ENCODE peak calls at places on chromosomes 7 and 10, in four cellular contexts. R is tibial nerve, W is heart left ventricle, N is A549. Z is an unnamed sample.

GRCh38 chr10:92789067-92789466 is 59.3 kb upstream of the EXOC6 start:
- DNase-seq in R (no peak), W (no peak), N (no peak), Z (no peak)

GRCh38 chr10:100209303-100209702 is 20.1 kb downstream of the CHUK start:
- DNase-seq in R (no peak), W (no peak), N (no peak), Z (no peak)

GRCh38 chr7:150621376-150621775 is 10.8 kb downstream of the GIMAP6 start:
- DNase-seq in R (no peak), W (no peak), N (no peak), Z (no peak)

GRCh38 chr10:113020838-113021237 is 70.8 kb downstream of the TCF7L2 start:
- DNase-seq in R (no peak), W (no peak), N (no peak), Z (peak; percentile 38)

GRCh38 chr7:46165281-46165680 is 244.2 kb upstream of the IGFBP3 start:
- DNase-seq in R (no peak), W (no peak), N (no peak), Z (no peak)

GRCh38 chr7:41053830-41054229 is 649.1 kb downstream of the INHBA start:
- DNase-seq in R (no peak), W (no peak), N (no peak), Z (no peak)

GRCh38 chr10:22821501-22821900 is 106.4 kb upstream of the ARMC3 start:
- DNase-seq in R (no peak), W (no peak), N (no peak), Z (no peak)

GRCh38 chr10:94627511-94627910 is 56.0 kb upstream of the CYP2C18 start:
- DNase-seq in R (no peak), W (no peak), N (no peak), Z (no peak)

GRCh38 chr10:9035355-9035754 is 980.9 kb downstream of the GATA3 start:
- DNase-seq in R (no peak), W (no peak), N (no peak), Z (no peak)

GRCh38 chr7:73718905-73719805 is at the start of gene STX1A:
- DNase-seq in R (no peak), W (peak; percentile 77), N (peak; percentile 66), Z (peak; percentile 74)

GRCh38 chr7:105805619-105806018 is 70.8 kb downstream of the ATXN7L1 start:
- DNase-seq in R (no peak), W (no peak), N (no peak), Z (no peak)

GRCh38 chr7:24721378-24722030 is 35.8 kb downstream of the GSDME start:
- DNase-seq in R (no peak), W (no peak), N (peak; percentile 13), Z (no peak)

GRCh38 chr7:120833551-120833950 is 24.4 kb downstream of the TSPAN12 start:
- DNase-seq in R (no peak), W (no peak), N (no peak), Z (no peak)

GRCh38 chr10:93097386-93097785 is 23.7 kb downstream of the CYP26A1 start:
- DNase-seq in R (no peak), W (no peak), N (no peak), Z (no peak)

GRCh38 chr7:42726066-42726785 is 185.6 kb downstream of the C7orf25 start:
- DNase-seq in R (no peak), W (no peak), N (no peak), Z (no peak)

GRCh38 chr10:70084189-70084588 is 31.5 kb downstream of the MACROH2A2 start:
- DNase-seq in R (no peak), W (no peak), N (peak; percentile 28), Z (no peak)

GRCh38 chr7:150343225-150343624 is 1.8 kb upstream of the RARRES2 start:
- DNase-seq in R (no peak), W (no peak), N (no peak), Z (no peak)

GRCh38 chr7:116347151-116347832 is 137.0 kb downstream of the TES start:
- DNase-seq in R (no peak), W (no peak), N (no peak), Z (no peak)

GRCh38 chr7:774161-775109 is 47.4 kb upstream of the PRKAR1B start:
- DNase-seq in R (no peak), W (peak; percentile 52), N (peak; percentile 53), Z (peak; percentile 56)

GRCh38 chr7:123643495-123644428 is 11.9 kb upstream of the LMOD2 start:
- DNase-seq in R (no peak), W (no peak), N (peak; percentile 13), Z (no peak)

GRCh38 chr7:149199234-149199990 is 4.1 kb downstream of the ZNF282 start:
- DNase-seq in R (no peak), W (no peak), N (no peak), Z (no peak)

GRCh38 chr7:44735403-44736165 is 13.1 kb upstream of the ZMIZ2 start:
- DNase-seq in R (no peak), W (no peak), N (peak; percentile 89), Z (no peak)

GRCh38 chr10:52525761-52526160 is 211.7 kb downstream of the DKK1 start:
- DNase-seq in R (no peak), W (no peak), N (peak; percentile 34), Z (no peak)

GRCh38 chr7:92158660-92159575 is 20.0 kb downstream of the LRRD1 start:
- DNase-seq in R (no peak), W (no peak), N (no peak), Z (no peak)

GRCh38 chr10:127872011-127872741 is 20.6 kb downstream of the CLRN3 start:
- DNase-seq in R (no peak), W (peak; percentile 52), N (no peak), Z (peak; percentile 22)

GRCh38 chr7:25260862-25261454 is 32.7 kb upstream of the NPVF start:
- DNase-seq in R (no peak), W (no peak), N (no peak), Z (no peak)

GRCh38 chr7:133936074-133936473 is 191.1 kb upstream of the LRGUK start:
- DNase-seq in R (no peak), W (no peak), N (peak; percentile 18), Z (no peak)

GRCh38 chr10:113019692-113020424 is 69.8 kb downstream of the TCF7L2 start:
- DNase-seq in R (no peak), W (no peak), N (no peak), Z (peak; percentile 49)

DNA sequence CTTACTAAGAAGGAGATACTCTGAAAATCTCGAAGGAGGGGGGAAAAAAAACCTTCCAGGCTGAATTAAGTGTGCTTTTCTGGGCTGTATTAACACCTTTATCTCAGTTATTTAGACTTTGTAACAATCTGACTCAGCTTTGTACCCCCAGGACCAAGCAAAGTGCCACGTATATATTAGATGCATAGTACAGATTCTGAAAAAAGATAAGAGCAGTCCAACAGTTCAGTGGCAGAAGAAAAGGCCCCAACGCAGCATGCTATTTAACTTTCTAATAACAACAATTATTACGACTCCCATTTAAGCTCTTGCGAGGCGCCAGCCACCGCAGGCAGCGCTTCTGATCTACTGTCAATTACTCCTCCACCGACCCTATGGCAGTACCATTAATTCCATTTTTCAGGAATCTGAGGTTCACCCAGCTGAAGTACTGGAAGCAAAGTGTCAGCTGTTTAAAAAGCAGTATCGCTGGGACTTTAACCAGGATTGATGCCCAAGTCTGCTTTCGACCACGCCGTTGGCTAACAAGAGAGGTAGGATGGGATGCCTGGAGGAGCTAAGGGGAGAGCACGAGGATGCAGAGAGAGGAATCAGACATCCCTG is 660 bp downstream of the LIPA start:
- DNase-seq in R (no peak), W (no peak), N (no peak), Z (no peak)
- TF ChIP-seq POLR2A in R (no peak), W (no peak), N (no peak), Z (no peak)

DNA sequence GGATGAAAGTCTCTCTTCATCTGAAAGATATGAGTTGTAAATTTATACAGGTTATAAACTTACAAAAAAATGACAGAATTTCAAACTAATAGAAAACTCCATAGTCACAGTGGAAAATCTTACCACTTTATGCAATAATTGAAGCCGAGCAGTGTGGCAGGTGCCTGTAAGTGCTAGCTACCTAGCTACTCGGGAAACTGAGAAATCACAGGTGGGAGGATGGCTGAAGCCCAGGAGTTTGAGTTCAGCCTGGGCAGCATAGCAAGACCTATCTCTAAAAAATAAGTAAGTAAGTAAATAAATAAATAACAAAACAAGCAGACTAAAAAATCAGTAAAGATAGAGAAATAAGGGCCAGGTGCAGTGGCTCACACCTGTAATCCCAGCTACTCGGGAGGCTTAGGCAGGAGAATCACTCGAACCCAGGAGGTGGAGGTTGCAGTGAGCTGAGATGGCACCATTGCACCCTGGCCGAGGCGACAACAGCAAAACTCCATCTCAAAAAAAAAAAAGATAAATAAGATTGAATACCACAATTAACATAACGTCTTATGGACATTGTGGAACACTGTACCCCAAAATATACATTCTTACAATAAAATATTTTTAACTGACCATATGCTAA is 61.9 kb downstream of the TRIM24 start:
- DNase-seq in R (no peak), W (no peak), N (no peak), Z (no peak)
- TF ChIP-seq POLR2A in R (no peak), W (no peak), N (no peak), Z (no peak)

GRCh38 chr10:97331304-97331703 is 3.2 kb downstream of the FRAT2 start:
- DNase-seq in R (no peak), W (no peak), N (no peak), Z (no peak)

GRCh38 chr10:97333351-97333600 is 1.3 kb downstream of the FRAT2 start:
- DNase-seq in R (no peak), W (no peak), N (peak; percentile 47), Z (no peak)

GRCh38 chr10:97333601-97334369 is 744 bp downstream of the FRAT2 start:
- DNase-seq in R (no peak), W (peak; percentile 41), N (peak; percentile 54), Z (peak; percentile 54)

GRCh38 chr10:97334370-97335175 is at the start of gene FRAT2:
- DNase-seq in R (peak; percentile 81), W (peak; percentile 93), N (peak; percentile 96), Z (peak; percentile 93)

GRCh38 chr10:97332586-97333350 is 1.8 kb downstream of the FRAT2 start:
- DNase-seq in R (no peak), W (peak; percentile 43), N (peak; percentile 43), Z (peak; percentile 70)
- TF ChIP-seq POLR2A in R (no peak), W (no peak), N (no peak), Z (no peak)

DNA sequence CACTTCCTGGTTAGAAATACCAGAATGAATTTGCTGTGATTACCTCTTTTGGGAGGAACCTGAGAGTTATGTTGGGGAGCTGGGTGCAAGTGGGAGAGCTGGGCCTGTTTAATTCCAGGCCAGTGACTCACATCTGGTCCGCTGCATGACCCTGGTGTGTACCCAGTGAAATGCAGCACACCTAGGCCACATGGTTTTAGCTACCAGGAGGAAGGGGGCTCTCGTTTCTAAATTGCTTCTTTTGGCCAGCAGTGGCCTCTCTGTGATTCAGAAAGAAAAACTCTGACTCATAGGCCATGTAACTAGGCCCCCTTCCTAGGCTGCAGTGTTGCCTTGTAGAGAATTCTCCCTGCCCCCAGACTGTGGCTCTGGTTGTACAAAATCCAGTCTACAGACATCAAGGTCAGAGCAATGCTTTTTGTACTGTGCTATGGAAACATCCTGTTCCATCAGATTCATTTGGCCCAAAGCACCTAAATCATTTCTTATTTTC is 6.7 kb downstream of the AGFG2 start:
- DNase-seq in R (no peak), W (no peak), N (peak; percentile 91), Z (peak; percentile 84)
- TF ChIP-seq POLR2A in R (no peak), W (no peak), N (no peak), Z (no peak)